ENCODE peak calls at places on chromosomes 6 and 20, in four cellular contexts. S is H1, D is HepG2, T is GM12878. X is an unnamed sample.

GRCh38 chr6:118476554-118476953 is 71.5 kb upstream of the PLN start:
- DNase-seq in S (no peak), D (no peak), T (no peak), X (no peak)

GRCh38 chr20:54339093-54339492 is 131.2 kb downstream of the PFDN4 start:
- DNase-seq in S (no peak), D (no peak), T (no peak), X (no peak)

GRCh38 chr6:89297695-89298351 is 17.3 kb downstream of the GABRR2 start:
- DNase-seq in S (no peak), D (peak; percentile 47), T (peak; percentile 80), X (no peak)

GRCh38 chr6:169833258-169833794 is 81.9 kb downstream of the ERMARD start:
- DNase-seq in S (no peak), D (no peak), T (no peak), X (no peak)

GRCh38 chr6:79610301-79611009 is 20.7 kb upstream of the SH3BGRL2 start:
- DNase-seq in S (no peak), D (no peak), T (no peak), X (no peak)

GRCh38 chr20:62716198-62716940 is 7.7 kb downstream of the NTSR1 start:
- DNase-seq in S (no peak), D (no peak), T (no peak), X (no peak)

GRCh38 chr6:135088818-135089809 is 34.5 kb upstream of the HBS1L start:
- DNase-seq in S (no peak), D (peak; percentile 25), T (peak; percentile 63), X (no peak)

GRCh38 chr20:50193169-50193850 is 2.7 kb downstream of the CEBPB start:
- DNase-seq in S (no peak), D (no peak), T (no peak), X (no peak)

GRCh38 chr6:30722280-30723112 is 2.3 kb downstream of the TUBB start:
- DNase-seq in S (peak; percentile 92), D (peak; percentile 82), T (no peak), X (no peak)

GRCh38 chr6:168216741-168217140 is 102.8 kb downstream of the DACT2 start:
- DNase-seq in S (no peak), D (no peak), T (no peak), X (no peak)

GRCh38 chr6:131213501-131213990 is 78.3 kb downstream of the AKAP7 start:
- DNase-seq in S (no peak), D (no peak), T (no peak), X (no peak)

GRCh38 chr6:150689900-150690590 is 90.4 kb downstream of the PLEKHG1 start:
- DNase-seq in S (no peak), D (no peak), T (peak; percentile 20), X (no peak)

GRCh38 chr20:1041845-1042390 is 39.8 kb upstream of the RSPO4 start:
- DNase-seq in S (no peak), D (peak; percentile 72), T (no peak), X (no peak)

DNA sequence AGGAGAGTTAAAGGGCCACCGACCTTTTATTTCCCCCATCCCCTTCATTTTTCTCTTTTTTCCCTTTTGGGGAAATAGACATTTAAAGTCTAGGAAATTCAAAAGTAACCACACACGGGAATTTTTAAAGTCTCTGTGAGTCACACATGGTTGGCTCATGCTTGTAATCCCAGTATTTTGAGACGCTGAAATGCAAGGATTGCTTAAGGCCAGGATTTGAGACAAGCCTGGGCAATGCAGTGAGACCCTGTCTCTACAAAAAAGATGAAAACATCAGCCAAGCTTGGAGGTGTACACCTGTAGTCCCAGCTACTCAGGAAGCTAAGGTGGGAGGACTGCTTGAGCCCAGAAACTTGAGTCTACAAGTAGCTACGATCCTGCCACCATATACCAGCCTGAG is 34.2 kb downstream of the KATNA1 start:
- DNase-seq in S (no peak), D (no peak), T (no peak), X (no peak)
- H3K4me1 ChIP-seq in S (no peaks in the 10 kb centered on the region), D (no peaks in the 10 kb centered on the region), T (no peaks in the 10 kb centered on the region), X (no peaks in the 10 kb centered on the region)

GRCh38 chr20:23634985-23635767 is 2.6 kb downstream of the CST3 start:
- DNase-seq in S (no peak), D (no peak), T (no peak), X (no peak)
- TF ChIP-seq SUZ12 in S (no peak), D (no peak), T (no peak), X (no peak)

DNA sequence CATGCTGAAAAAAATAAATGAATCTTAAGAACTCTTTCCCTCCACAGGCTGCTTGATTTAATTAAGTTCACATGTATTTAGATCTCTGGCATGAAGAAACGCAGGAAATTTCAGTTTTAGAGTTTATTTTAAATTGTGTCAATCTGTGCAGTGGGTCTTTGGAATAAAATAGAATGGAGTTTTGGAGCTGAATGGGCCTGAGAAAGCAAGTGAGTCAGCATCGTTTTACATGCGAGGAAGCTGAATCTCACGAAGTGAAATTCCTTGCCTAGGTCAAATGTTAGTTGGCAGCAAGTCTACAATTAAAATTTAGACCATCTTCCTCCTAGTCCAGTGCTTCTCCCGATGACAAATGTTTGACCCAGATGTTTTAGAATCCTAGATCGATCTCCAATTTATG is 22.4 kb downstream of the MAP7 start:
- DNase-seq in S (no peak), D (no peak), T (no peak), X (no peak)
- H3K9ac ChIP-seq in S (no peak overlapping the region), D (no peak overlapping the region), T (no peak overlapping the region), X (no peak overlapping the region)

DNA sequence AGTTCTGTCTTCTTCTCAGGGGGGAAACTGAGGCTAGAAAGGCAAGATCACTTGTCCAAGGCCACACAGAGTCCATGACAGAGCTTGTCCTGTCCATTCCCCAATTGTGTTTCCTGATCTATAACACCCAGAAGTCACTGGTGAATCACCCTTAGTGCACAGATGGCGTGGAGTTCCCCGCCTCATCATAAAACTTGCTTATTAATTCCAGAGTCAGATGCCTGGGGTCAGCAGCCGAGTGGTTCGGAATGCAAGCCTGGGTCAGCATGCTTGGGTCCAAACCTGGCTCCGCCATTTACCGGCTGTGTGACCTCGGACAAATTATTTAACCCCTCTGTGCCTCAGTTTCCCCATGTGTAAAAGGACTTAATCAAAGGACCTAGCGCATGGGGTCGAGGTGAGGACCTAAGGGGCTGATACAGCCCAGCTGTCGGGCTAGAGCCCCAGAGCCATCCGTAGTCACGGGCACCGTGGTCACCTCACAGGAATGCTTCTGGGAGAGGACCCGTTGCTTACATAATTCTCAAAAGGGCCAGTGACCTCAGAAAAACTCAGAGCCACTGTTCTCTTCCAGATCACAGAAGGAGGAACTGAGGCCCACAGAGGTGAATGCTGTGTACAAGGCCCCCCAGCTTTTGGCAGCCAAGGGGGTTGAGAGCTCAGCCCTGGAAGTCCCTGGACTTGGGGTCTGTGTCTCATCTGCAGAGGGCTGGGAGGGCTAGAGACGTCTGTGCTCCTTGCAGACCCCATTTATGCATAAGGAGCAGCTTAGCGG is 1.4 kb upstream of the ZBP1 start:
- DNase-seq in S (peak; percentile 33), D (no peak), T (no peak), X (no peak)
- H3K4me1 ChIP-seq in S (no peaks in the 10 kb centered on the region), D (no peaks in the 10 kb centered on the region), T (peaks cover 42% of the 10 kb centered on the region), X (peaks cover 2% of the 10 kb centered on the region)

X was measured in NT2/D1.